ENCODE peak calls at places on chromosomes 4 and X, in eight cellular contexts. L, P, D, U, I, N, M and B are unnamed samples.

GRCh38 chr4:134780244-134780643 is 578.7 kb upstream of the PABPC4L start:
- DNase-seq in L (peak; percentile 5), P (no peak), D (no peak), U (no peak), I (no peak), N (no peak), M (no peak), B (peak; percentile 22)

GRCh38 chrX:64456828-64457227 is 61.6 kb upstream of the MTMR8 start:
- DNase-seq in L (no peak), P (no peak), D (no peak), U (no peak), I (no peak), N (no peak), M (no peak), B (no peak)

GRCh38 chr4:10173754-10174749 is 57.5 kb upstream of the WDR1 start:
- DNase-seq in L (no peak), P (peak; percentile 69), D (peak; percentile 50), U (no peak), I (peak; percentile 88), N (no peak), M (peak; percentile 46), B (peak; percentile 87)

GRCh38 chr4:153204247-153205027 is at the start of gene TRIM2:
- DNase-seq in L (peak; percentile 80), P (peak; percentile 88), D (peak; percentile 86), U (peak; percentile 89), I (peak; percentile 96), N (no peak), M (peak; percentile 85), B (no peak)

GRCh38 chrX:68568136-68568535 is 69.3 kb downstream of the YIPF6 start:
- DNase-seq in L (no peak), P (no peak), D (no peak), U (no peak), I (no peak), N (no peak), M (no peak), B (no peak)

GRCh38 chr4:63211377-63211776 is 1197.9 kb downstream of the TECRL start:
- DNase-seq in L (peak; percentile 9), P (no peak), D (no peak), U (no peak), I (no peak), N (no peak), M (no peak), B (no peak)

GRCh38 chr4:1593881-1594345 is 90.2 kb downstream of the FAM53A start:
- DNase-seq in L (no peak), P (no peak), D (no peak), U (no peak), I (no peak), N (no peak), M (no peak), B (no peak)

GRCh38 chr4:176313596-176314341 is 6.0 kb upstream of the SPCS3 start:
- DNase-seq in L (no peak), P (no peak), D (no peak), U (no peak), I (no peak), N (no peak), M (no peak), B (no peak)

GRCh38 chr4:165684177-165684870 is 188.7 kb upstream of the TLL1 start:
- DNase-seq in L (peak; percentile 89), P (no peak), D (no peak), U (peak; percentile 43), I (no peak), N (no peak), M (peak; percentile 61), B (no peak)

GRCh38 chr4:70197842-70198241 is 2.3 kb downstream of the ODAM start:
- DNase-seq in L (peak; percentile 0), P (no peak), D (peak; percentile 27), U (no peak), I (peak; percentile 78), N (no peak), M (peak; percentile 6), B (peak; percentile 85)

GRCh38 chrX:54550821-54551220 is 20.8 kb downstream of the GNL3L start:
- DNase-seq in L (no peak), P (no peak), D (no peak), U (no peak), I (no peak), N (no peak), M (no peak), B (no peak)

GRCh38 chr4:100372432-100372831 is 145.4 kb downstream of the EMCN start:
- DNase-seq in L (no peak), P (no peak), D (no peak), U (no peak), I (peak; percentile 9), N (no peak), M (peak; percentile 24), B (no peak)

GRCh38 chrX:11462648-11463047 is 169.4 kb downstream of the AMELX start:
- DNase-seq in L (no peak), P (no peak), D (no peak), U (no peak), I (no peak), N (no peak), M (no peak), B (no peak)

GRCh38 chr4:154490589-154491340 is 834 bp downstream of the DCHS2 start:
- DNase-seq in L (no peak), P (no peak), D (peak; percentile 9), U (no peak), I (no peak), N (no peak), M (no peak), B (no peak)

GRCh38 chrX:153564047-153564606 is 34.8 kb downstream of the CCNQ start:
- DNase-seq in L (no peak), P (no peak), D (no peak), U (no peak), I (peak; percentile 32), N (no peak), M (peak; percentile 29), B (no peak)

GRCh38 chrX:20320461-20321159 is 53.9 kb upstream of the RPS6KA3 start:
- DNase-seq in L (no peak), P (no peak), D (no peak), U (no peak), I (no peak), N (peak; percentile 37), M (no peak), B (no peak)

GRCh38 chr4:39353478-39354177 is 12.5 kb downstream of the RFC1 start:
- DNase-seq in L (peak; percentile 49), P (no peak), D (no peak), U (no peak), I (no peak), N (peak; percentile 69), M (peak; percentile 89), B (no peak)

GRCh38 chrX:24186483-24186882 is 37.0 kb downstream of the ZFX start:
- DNase-seq in L (no peak), P (no peak), D (no peak), U (no peak), I (no peak), N (no peak), M (no peak), B (no peak)

GRCh38 chrX:110966839-110967238 is 129.2 kb upstream of the PAK3 start:
- DNase-seq in L (peak; percentile 24), P (no peak), D (no peak), U (no peak), I (no peak), N (no peak), M (peak; percentile 13), B (no peak)

GRCh38 chr4:104393649-104394048 is 101.0 kb downstream of the CXXC4 start:
- DNase-seq in L (no peak), P (no peak), D (no peak), U (no peak), I (no peak), N (no peak), M (no peak), B (no peak)

GRCh38 chrX:1306909-1307625 is 29.5 kb upstream of the IL3RA start:
- DNase-seq in L (no peak), P (no peak), D (no peak), U (no peak), I (no peak), N (no peak), M (peak; percentile 1), B (no peak)

GRCh38 chr4:175298119-175298518 is 380.0 kb downstream of the ADAM29 start:
- DNase-seq in L (peak; percentile 8), P (no peak), D (no peak), U (peak; percentile 39), I (no peak), N (no peak), M (no peak), B (no peak)

DNA sequence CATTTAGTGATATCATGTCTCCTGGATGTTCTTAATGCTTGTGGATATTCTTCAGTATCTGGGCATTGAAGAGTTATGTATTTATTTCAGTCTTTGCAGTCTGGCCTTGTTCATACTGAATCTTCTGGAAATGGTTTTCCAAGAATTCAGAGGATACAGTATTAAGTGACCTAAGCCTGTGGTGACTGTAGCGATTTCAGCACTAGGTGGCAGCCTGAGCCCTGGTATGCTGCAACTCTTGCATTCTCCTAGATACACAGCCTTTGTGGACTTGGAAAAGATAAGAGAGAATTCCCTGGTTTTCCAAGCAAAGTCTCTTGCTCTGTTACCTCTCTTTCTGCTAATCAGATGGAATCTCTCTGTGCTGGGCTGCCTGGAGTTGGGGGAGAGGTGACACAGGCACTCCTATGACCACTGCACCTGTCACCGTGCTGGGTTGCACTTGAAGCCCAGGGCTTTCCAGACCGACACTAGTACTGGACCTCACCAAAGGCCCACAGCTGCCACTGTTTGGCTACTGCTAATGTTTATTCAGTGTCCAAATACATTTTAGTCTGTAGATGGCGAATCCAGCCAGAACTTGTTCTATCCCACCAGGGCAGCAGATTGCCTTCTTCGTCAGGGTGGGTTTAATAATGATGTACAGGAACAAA is 19.3 kb upstream of the SPIN2A start:
- DNase-seq in L (peak; percentile 27), P (no peak), D (peak; percentile 53), U (peak; percentile 40), I (peak; percentile 45), N (no peak), M (peak; percentile 47), B (peak; percentile 17)
- TF ChIP-seq CTCF in L (peak; percentile 28), P (peak; percentile 67), D (no peak), U (peak; percentile 49), I (no peak), N (peak; percentile 30), M (peak; percentile 40), B (peak; percentile 76)

GRCh38 chr4:21947768-21948346 is 715 bp downstream of the KCNIP4 start:
- DNase-seq in L (no peak), P (no peak), D (no peak), U (no peak), I (no peak), N (no peak), M (no peak), B (no peak)
- H3K4me3 ChIP-seq in L (peak overlapping the region; percentile 46), P (no peak overlapping the region), D (no peak overlapping the region), U (peak overlapping the region; percentile 60), I (no peak overlapping the region), N (no peak overlapping the region), M (peak overlapping the region; percentile 62), B (no peak overlapping the region)

GRCh38 chr4:25863347-25863784 is 578 bp upstream of the SEL1L3 start:
- DNase-seq in L (no peak), P (no peak), D (peak; percentile 86), U (no peak), I (peak; percentile 86), N (no peak), M (peak; percentile 11), B (no peak)
- TF ChIP-seq CTCF in L (peak; percentile 31), P (no peak), D (peak; percentile 59), U (peak; percentile 60), I (peak; percentile 31), N (peak; percentile 16), M (peak; percentile 41), B (no peak)

DNA sequence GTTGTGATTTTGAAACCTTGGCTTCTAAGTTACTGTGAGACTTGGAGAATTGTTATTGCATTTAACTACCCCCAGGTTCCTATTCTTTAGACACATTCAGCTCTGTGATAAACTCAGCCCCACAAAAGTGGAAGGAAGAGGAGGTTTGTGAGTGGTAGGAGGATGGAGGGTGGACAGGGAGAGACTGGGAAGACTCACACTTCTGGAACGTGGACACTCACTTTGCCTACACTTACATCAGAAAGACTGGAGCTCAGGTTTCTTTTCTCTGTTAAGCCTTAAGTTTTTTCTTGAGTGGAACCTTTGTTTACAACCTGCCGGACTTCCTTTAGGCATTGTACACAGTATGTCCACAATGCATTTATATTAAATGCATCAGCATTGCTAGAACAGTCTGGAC is 99.0 kb downstream of the AREG start:
- DNase-seq in L (peak; percentile 83), P (no peak), D (no peak), U (peak; percentile 53), I (no peak), N (no peak), M (peak; percentile 75), B (no peak)
- H3K4me3 ChIP-seq in L (no peak overlapping the region), P (no peak overlapping the region), D (no peak overlapping the region), U (no peak overlapping the region), I (no peak overlapping the region), N (no peak overlapping the region), M (no peak overlapping the region), B (no peak overlapping the region)